ENCODE peak calls at places on chromosomes 5 and 9, in ten cellular contexts. C is transverse colon, G is esophagus muscularis mucosa, L is upper lobe of left lung, I is sigmoid colon, P is stomach, D is K562, N is H1, T is HepG2, O is GM12878. E is an unnamed sample.
A peak's percentile ranks its signal among the peaks of the same experiment; 100 is the strongest.

GRCh38 chr5:79612667-79613190 is 488 bp downstream of the TENT2 start:
- DNase-seq in T (peak; percentile 3), G (no peak), D (no peak), P (no peak), L (peak; percentile 76), C (no peak), O (no peak), I (no peak), N (no peak), E (no peak)

GRCh38 chr9:129869585-129870501 is 34.6 kb downstream of the USP20 start:
- DNase-seq in T (no peak), O (no peak), I (no peak), N (no peak), D (no peak), L (peak; percentile 67), G (no peak), C (no peak), P (no peak), E (no peak)

GRCh38 chr5:59222687-59223511 is 640.0 kb downstream of the RAB3C start:
- DNase-seq in N (no peak), C (peak; percentile 20), T (no peak), L (no peak), O (no peak), D (no peak), G (no peak), P (no peak), I (no peak), E (no peak)

GRCh38 chr5:38536968-38537367 is 19.5 kb downstream of the LIFR start:
- DNase-seq in D (no peak), T (no peak), N (no peak), I (no peak), O (no peak), L (no peak), C (no peak), P (no peak), G (no peak), E (no peak)

GRCh38 chr9:16532681-16533450 is 337.6 kb downstream of the BNC2 start:
- DNase-seq in C (no peak), I (no peak), L (no peak), G (no peak), N (no peak), O (no peak), P (no peak), D (no peak), T (no peak), E (no peak)

GRCh38 chr5:58958701-58959100 is 375.8 kb downstream of the RAB3C start:
- DNase-seq in T (no peak), N (no peak), I (no peak), L (no peak), O (no peak), G (no peak), C (no peak), P (no peak), D (no peak), E (no peak)

GRCh38 chr9:88173378-88173999 is 35.2 kb upstream of the SPATA31C2 start:
- DNase-seq in D (peak; percentile 76), C (peak; percentile 20), L (no peak), N (peak; percentile 27), I (no peak), T (peak; percentile 80), P (no peak), O (no peak), G (no peak), E (no peak)

GRCh38 chr5:33854733-33855151 is 37.0 kb downstream of the ADAMTS12 start:
- DNase-seq in C (no peak), I (no peak), L (no peak), D (no peak), G (no peak), T (peak; percentile 55), P (no peak), N (no peak), O (no peak), E (no peak)

GRCh38 chr5:99032234-99033013 is 103.6 kb upstream of the CHD1 start:
- DNase-seq in O (no peak), I (no peak), D (peak; percentile 84), T (peak; percentile 74), C (peak; percentile 72), N (no peak), L (no peak), P (peak; percentile 60), G (no peak), E (no peak)

GRCh38 chr5:178350361-178351220 is 118.0 kb upstream of the PHYKPL start:
- DNase-seq in T (no peak), P (no peak), L (no peak), N (no peak), I (no peak), O (no peak), G (no peak), D (no peak), C (no peak), E (no peak)

GRCh38 chr5:27093296-27093695 is 54.9 kb upstream of the CDH9 start:
- DNase-seq in N (no peak), T (no peak), L (no peak), C (no peak), D (no peak), I (no peak), P (no peak), O (no peak), G (no peak), E (no peak)

GRCh38 chr9:3954950-3955670 is 344.8 kb downstream of the GLIS3 start:
- DNase-seq in C (no peak), O (no peak), N (no peak), D (peak; percentile 6), G (no peak), I (no peak), L (no peak), T (no peak), P (no peak), E (no peak)

GRCh38 chr5:139797856-139798510 is 2.4 kb downstream of the PSD2 start:
- DNase-seq in O (no peak), T (no peak), G (no peak), C (no peak), L (no peak), P (no peak), N (no peak), D (no peak), I (no peak), E (no peak)

GRCh38 chr5:4054092-4054491 is 458.5 kb downstream of the IRX1 start:
- DNase-seq in T (no peak), I (no peak), P (peak; percentile 32), L (no peak), N (no peak), C (no peak), O (no peak), D (no peak), G (peak; percentile 45), E (no peak)

GRCh38 chr5:175282611-175283225 is 161.3 kb downstream of the DRD1 start:
- DNase-seq in P (no peak), O (no peak), D (no peak), I (no peak), C (no peak), T (no peak), L (no peak), G (no peak), N (no peak), E (no peak)

GRCh38 chr9:87750726-87751125 is 24.8 kb downstream of the CTSL start:
- DNase-seq in P (no peak), I (no peak), O (no peak), C (no peak), G (no peak), T (no peak), L (no peak), N (no peak), D (no peak), E (no peak)

GRCh38 chr5:91142819-91143218 is 240.3 kb downstream of the ARRDC3 start:
- DNase-seq in D (no peak), L (peak; percentile 40), C (no peak), I (no peak), N (no peak), P (no peak), G (no peak), O (no peak), T (no peak), E (no peak)

GRCh38 chr5:111511174-111512025 is 935 bp downstream of the STARD4 start:
- DNase-seq in N (no peak), I (no peak), G (no peak), L (no peak), P (no peak), T (no peak), D (peak; percentile 21), O (no peak), C (no peak), E (no peak)
- TF ChIP-seq EP300 in N (no peak), I (no peak), G (no peak), L (no peak), P (no peak), T (no peak), D (no peak), O (no peak), C (no peak), E (no peak)

GRCh38 chr5:169177431-169177694 is 123.6 kb downstream of the SLIT3 start:
- DNase-seq in T (no peak), O (no peak), C (no peak), I (no peak), N (no peak), L (no peak), G (no peak), D (no peak), P (no peak), E (no peak)
- H3K27ac ChIP-seq in T (no peak overlapping the region), O (no peak overlapping the region), C (no peak overlapping the region), I (no peak overlapping the region), N (no peak overlapping the region), L (no peak overlapping the region), G (no peak overlapping the region), D (no peak overlapping the region), P (no peak overlapping the region), E (no peak overlapping the region)

GRCh38 chr5:71839049-71839834 is 120.2 kb downstream of the CARTPT start:
- DNase-seq in I (no peak), G (no peak), D (no peak), P (no peak), N (no peak), O (no peak), T (no peak), C (no peak), L (peak; percentile 6), E (no peak)

GRCh38 chr5:71836084-71836483 is 117.0 kb downstream of the CARTPT start:
- DNase-seq in T (no peak), C (no peak), D (no peak), L (no peak), P (no peak), G (no peak), N (no peak), I (no peak), O (no peak), E (no peak)

GRCh38 chr5:71838286-71838685 is 119.2 kb downstream of the CARTPT start:
- DNase-seq in N (no peak), T (no peak), P (no peak), D (no peak), G (no peak), L (no peak), C (no peak), I (no peak), O (no peak), E (no peak)

GRCh38 chr5:71834575-71834974 is 115.5 kb downstream of the CARTPT start:
- DNase-seq in L (no peak), D (no peak), G (no peak), I (no peak), O (no peak), C (no peak), T (no peak), P (no peak), N (no peak), E (no peak)

GRCh38 chr5:71836547-71837112 is 117.6 kb downstream of the CARTPT start:
- DNase-seq in G (no peak), O (no peak), N (no peak), L (no peak), I (no peak), C (no peak), D (no peak), T (no peak), P (no peak), E (no peak)
- TF ChIP-seq POLR2AphosphoS5 in G (no peak), O (no peak), N (no peak), L (no peak), I (no peak), C (no peak), D (no peak), T (no peak), P (no peak), E (no peak)

GRCh38 chr9:137241490-137242328 is 622 bp downstream of the TUBB4B start:
- DNase-seq in N (no peak), C (peak; percentile 80), T (peak; percentile 54), G (no peak), I (peak; percentile 86), O (no peak), P (peak; percentile 70), D (peak; percentile 77), L (peak; percentile 94), E (no peak)
- TF ChIP-seq EP300 in N (no peak), C (no peak), T (no peak), G (no peak), I (no peak), O (no peak), P (no peak), D (no peak), L (no peak), E (no peak)